ENCODE peak calls at places on chromosomes 13 and 19, in five cellular contexts. E, J, S, N and K are unnamed samples.

GRCh38 chr19:12955996-12956395 is 1.0 kb downstream of the GADD45GIP1 start:
- DNase-seq in E (no peak), J (no peak), S (no peak), N (no peak), K (no peak)

GRCh38 chr13:76622336-76623045 is 263.7 kb downstream of the KCTD12 start:
- DNase-seq in E (no peak), J (no peak), S (no peak), N (no peak), K (no peak)

GRCh38 chr19:29831041-29831548 is 19.3 kb downstream of the CCNE1 start:
- DNase-seq in E (no peak), J (no peak), S (no peak), N (no peak), K (no peak)

GRCh38 chr19:50387176-50387867 is 3.2 kb downstream of the POLD1 start:
- DNase-seq in E (no peak), J (no peak), S (no peak), N (no peak), K (no peak)

GRCh38 chr13:99442273-99442895 is 58.9 kb upstream of the TM9SF2 start:
- DNase-seq in E (no peak), J (peak; percentile 35), S (peak; percentile 32), N (no peak), K (no peak)

GRCh38 chr19:54558339-54558738 is 15.3 kb upstream of the LILRA2 start:
- DNase-seq in E (no peak), J (no peak), S (no peak), N (no peak), K (no peak)

GRCh38 chr13:26560456-26560855 is 3.0 kb downstream of the WASF3 start:
- DNase-seq in E (no peak), J (no peak), S (no peak), N (no peak), K (no peak)

GRCh38 chr13:79385694-79386093 is 20.4 kb downstream of the RBM26 start:
- DNase-seq in E (no peak), J (no peak), S (peak; percentile 30), N (peak; percentile 85), K (no peak)

GRCh38 chr13:40483601-40484000 is 182.8 kb downstream of the FOXO1 start:
- DNase-seq in E (no peak), J (no peak), S (no peak), N (no peak), K (no peak)

GRCh38 chr13:50518791-50519201 is 324.7 kb downstream of the DLEU7 start:
- DNase-seq in E (no peak), J (no peak), S (no peak), N (no peak), K (no peak)

GRCh38 chr19:42362891-42363440 is 27.1 kb downstream of the CNFN start:
- DNase-seq in E (no peak), J (no peak), S (no peak), N (no peak), K (no peak)

GRCh38 chr19:42277821-42278809 is 9.1 kb downstream of the CIC start:
- DNase-seq in E (no peak), J (no peak), S (no peak), N (no peak), K (no peak)

GRCh38 chr13:64272681-64273080 is 2857.0 kb upstream of the PCDH20 start:
- DNase-seq in E (no peak), J (no peak), S (no peak), N (no peak), K (no peak)

GRCh38 chr13:23969672-23970071 is 72.4 kb upstream of the C1QTNF9B start:
- DNase-seq in E (no peak), J (peak; percentile 49), S (no peak), N (no peak), K (no peak)
- TF ChIP-seq TAF1 in E (no peak), J (no peak), S (no peak), N (no peak), K (no peak)

GRCh38 chr13:110138009-110138699 is 168.8 kb downstream of the COL4A1 start:
- DNase-seq in E (peak; percentile 29), J (peak; percentile 8), S (peak; percentile 56), N (peak; percentile 36), K (peak; percentile 41)
- TF ChIP-seq POLR2A in E (no peak), J (no peak), S (no peak), N (peak; percentile 32), K (no peak)

GRCh38 chr13:30737511-30738342 is 2.4 kb downstream of the ALOX5AP start:
- DNase-seq in E (no peak), J (no peak), S (no peak), N (no peak), K (no peak)

GRCh38 chr13:30738526-30738925 is 3.2 kb downstream of the ALOX5AP start:
- DNase-seq in E (no peak), J (no peak), S (no peak), N (no peak), K (no peak)

GRCh38 chr13:30738946-30739528 is 3.7 kb downstream of the ALOX5AP start:
- DNase-seq in E (no peak), J (no peak), S (no peak), N (no peak), K (no peak)

GRCh38 chr13:30742896-30743295 is 7.6 kb downstream of the ALOX5AP start:
- DNase-seq in E (no peak), J (no peak), S (no peak), N (no peak), K (no peak)

GRCh38 chr13:30739646-30740642 is 4.6 kb downstream of the ALOX5AP start:
- DNase-seq in E (peak; percentile 35), J (no peak), S (no peak), N (peak; percentile 76), K (no peak)
- TF ChIP-seq POLR2AphosphoS5 in E (peak; percentile 28), J (no peak), S (no peak), N (no peak), K (no peak)

GRCh38 chr19:43759515-43759914 is 4.8 kb upstream of the SMG9 start:
- DNase-seq in E (no peak), J (peak; percentile 23), S (no peak), N (no peak), K (no peak)
- TF ChIP-seq TAF1 in E (no peak), J (no peak), S (no peak), N (no peak), K (no peak)

GRCh38 chr19:460877-461609 is at the start of gene SHC2:
- DNase-seq in E (no peak), J (no peak), S (peak; percentile 42), N (no peak), K (no peak)
- TF ChIP-seq POLR2A in E (no peak), J (no peak), S (no peak), N (no peak), K (no peak)

DNA sequence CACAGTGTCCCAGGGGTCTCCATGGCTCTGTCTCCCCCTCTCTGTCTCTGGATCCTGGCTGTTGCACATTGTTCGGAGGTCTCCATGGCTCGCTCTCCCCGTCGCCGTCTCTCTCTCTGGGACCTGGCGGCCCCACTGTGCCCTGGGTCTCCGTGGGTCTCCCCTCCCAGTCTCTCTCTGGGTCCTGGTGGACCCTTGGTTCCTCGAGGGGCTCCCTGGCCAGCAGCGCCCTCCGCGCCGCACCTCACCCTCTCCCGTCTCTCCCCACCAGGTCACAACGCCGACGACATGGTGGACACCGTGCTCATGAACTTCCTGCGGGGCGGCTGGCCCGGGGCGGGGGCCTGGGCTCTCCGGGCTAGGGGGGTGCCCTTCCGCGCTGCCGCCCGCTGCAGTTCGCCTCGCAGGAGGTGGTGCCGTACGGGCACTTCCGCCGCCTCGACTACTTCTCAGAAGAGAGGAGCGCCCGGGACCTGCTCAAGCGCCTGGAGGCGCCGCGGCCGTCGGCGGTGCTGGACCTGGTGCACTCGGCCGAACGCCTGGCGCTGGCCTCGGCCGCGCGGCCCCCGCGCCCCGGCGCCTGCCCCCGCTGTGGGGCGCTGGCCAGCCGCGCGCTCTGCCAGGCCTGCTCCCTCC is 29.1 kb downstream of the SIGLEC5 start:
- DNase-seq in E (no peak), J (no peak), S (no peak), N (no peak), K (no peak)
- TF ChIP-seq POLR2AphosphoS5 in E (no peak), J (no peak), S (no peak), N (no peak), K (no peak)

DNA sequence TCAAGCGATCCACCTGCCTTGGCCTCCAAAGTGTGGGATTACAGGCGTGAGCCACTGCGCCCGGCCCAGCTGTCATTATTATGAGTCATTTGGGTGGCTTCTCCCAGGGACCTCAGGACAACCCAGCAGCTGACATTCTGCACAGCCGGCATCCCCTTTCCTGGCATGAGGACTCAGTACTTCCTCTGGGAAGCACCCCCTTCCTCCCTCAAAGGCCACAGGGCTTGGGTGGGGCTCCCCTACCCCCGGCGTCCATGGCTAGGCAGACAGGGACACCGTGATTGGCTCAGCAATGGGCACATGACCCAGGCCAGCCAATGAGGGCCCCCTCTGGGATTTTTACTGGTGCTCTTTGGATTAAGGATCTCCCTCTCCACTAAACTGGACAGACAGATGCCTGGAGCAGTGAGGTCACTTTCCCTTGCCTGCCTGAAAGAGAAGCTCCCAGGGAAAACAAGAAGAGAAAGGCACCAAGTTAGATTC is 6.0 kb downstream of the KANK2 start:
- DNase-seq in E (no peak), J (no peak), S (peak; percentile 85), N (no peak), K (no peak)
- TF ChIP-seq TAF1 in E (no peak), J (no peak), S (no peak), N (no peak), K (no peak)

DNA sequence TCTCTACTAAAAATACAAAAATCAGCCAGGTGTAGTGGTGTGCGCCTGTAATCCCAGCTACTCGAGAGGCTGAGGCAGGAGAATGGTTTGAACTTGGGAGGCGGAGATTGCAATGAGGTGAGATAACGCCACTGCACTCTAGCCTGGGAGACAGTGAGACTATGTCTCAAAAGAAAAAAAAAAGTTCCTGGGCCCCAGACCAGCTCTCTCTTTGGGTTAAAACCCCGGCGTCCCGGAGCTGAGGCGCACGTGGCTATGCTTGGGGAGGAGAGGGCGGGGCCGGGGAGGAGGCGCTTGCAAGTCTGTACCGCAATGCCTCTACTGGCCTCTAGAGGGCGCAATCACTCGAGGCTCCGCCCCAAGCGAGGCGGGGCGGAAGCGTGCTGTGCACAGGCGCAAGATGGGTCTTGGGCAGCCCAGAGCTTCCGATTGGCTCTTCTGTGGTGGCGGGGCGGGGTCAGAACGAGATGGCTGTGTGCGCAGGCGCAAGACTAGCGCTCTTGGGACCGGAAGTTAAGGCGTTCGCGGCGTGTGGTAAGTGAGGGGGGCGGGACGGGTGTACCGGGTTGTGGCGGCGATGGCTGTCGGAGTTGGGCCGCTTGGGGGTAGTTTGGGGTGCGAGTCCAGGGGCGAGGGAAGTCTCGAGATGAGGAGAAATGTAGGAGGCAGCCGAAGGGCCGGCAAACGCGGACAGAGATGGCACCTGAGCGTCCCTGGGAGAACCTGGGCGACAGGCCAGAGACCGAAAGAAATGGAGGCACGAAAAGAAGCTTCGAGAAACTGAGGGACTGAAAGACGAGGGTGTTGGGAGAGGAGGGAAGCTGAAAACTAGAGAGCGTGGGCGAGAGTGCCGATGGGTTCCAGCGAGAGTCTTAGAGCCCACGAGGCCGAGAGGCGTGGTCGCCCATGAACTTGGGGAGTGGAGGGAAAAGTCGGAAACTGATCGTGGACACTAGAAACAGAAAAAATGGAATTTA is at the start of gene DHX34:
- DNase-seq in E (peak; percentile 97), J (peak; percentile 96), S (peak; percentile 100), N (peak; percentile 98), K (peak; percentile 98)
- TF ChIP-seq POLR2A in E (peak; percentile 75), J (peak; percentile 55), S (peak; percentile 92), N (peak; percentile 94), K (peak; percentile 67)